ENCODE peak calls at places on chromosomes 5 and 9, in seven cellular contexts. V is RWPE1, T is dorsolateral prefrontal cortex, S is A549, P is neural progenitor cell, G is astrocyte, R is OCI-LY7. Q is an unnamed sample.

GRCh38 chr5:139689631-139690384 is 41.7 kb downstream of the CXXC5 start:
- DNase-seq in V (peak; percentile 67), T (no peak), S (peak; percentile 41), P (no peak), G (no peak), R (peak; percentile 69), Q (peak; percentile 69)

GRCh38 chr9:99466787-99467186 is 244.7 kb downstream of the SEC61B start:
- DNase-seq in V (no peak), T (no peak), S (no peak), P (no peak), G (no peak), R (no peak), Q (no peak)

GRCh38 chr5:176844706-176845391 is 34.5 kb downstream of the UNC5A start:
- DNase-seq in V (peak; percentile 85), T (no peak), S (no peak), P (no peak), G (no peak), R (no peak), Q (peak; percentile 66)

GRCh38 chr5:98433022-98433421 is 340.4 kb upstream of the RGMB start:
- DNase-seq in V (no peak), T (no peak), S (no peak), P (no peak), G (no peak), R (no peak), Q (no peak)

GRCh38 chr5:176416123-176416924 is at the start of gene CLTB:
- DNase-seq in V (peak; percentile 90), T (peak; percentile 89), S (peak; percentile 87), P (peak; percentile 97), G (peak; percentile 56), R (peak; percentile 93), Q (peak; percentile 93)

GRCh38 chr5:115391780-115392179 is 95.3 kb upstream of the CCDC112 start:
- DNase-seq in V (no peak), T (no peak), S (no peak), P (no peak), G (no peak), R (no peak), Q (no peak)

GRCh38 chr5:145827275-145827674 is 7.9 kb downstream of the PRELID2 start:
- DNase-seq in V (no peak), T (no peak), S (no peak), P (no peak), G (no peak), R (no peak), Q (no peak)

GRCh38 chr9:118785456-118785855 is 583.8 kb downstream of the BRINP1 start:
- DNase-seq in V (no peak), T (no peak), S (no peak), P (no peak), G (no peak), R (no peak), Q (no peak)

GRCh38 chr9:26210338-26210851 is 532.2 kb upstream of the TUSC1 start:
- DNase-seq in V (no peak), T (peak; percentile 52), S (no peak), P (peak; percentile 23), G (peak; percentile 14), R (no peak), Q (no peak)

GRCh38 chr5:61344187-61344944 is 12.3 kb downstream of the ZSWIM6 start:
- DNase-seq in V (no peak), T (no peak), S (no peak), P (no peak), G (no peak), R (no peak), Q (no peak)

GRCh38 chr5:156394642-156395393 is 67.9 kb downstream of the SGCD start:
- DNase-seq in V (no peak), T (no peak), S (no peak), P (peak; percentile 18), G (no peak), R (no peak), Q (no peak)

GRCh38 chr5:82413302-82414042 is 135.3 kb upstream of the RPS23 start:
- DNase-seq in V (peak; percentile 78), T (no peak), S (no peak), P (no peak), G (peak; percentile 96), R (no peak), Q (peak; percentile 62)

GRCh38 chr9:118829334-118829733 is 539.9 kb downstream of the BRINP1 start:
- DNase-seq in V (no peak), T (no peak), S (peak; percentile 3), P (peak; percentile 34), G (peak; percentile 8), R (no peak), Q (no peak)

GRCh38 chr9:123834218-123834906 is 95.6 kb downstream of the DENND1A start:
- DNase-seq in V (no peak), T (no peak), S (no peak), P (peak; percentile 53), G (peak; percentile 40), R (no peak), Q (no peak)

GRCh38 chr9:103245369-103245768 is 250.2 kb downstream of the CYLC2 start:
- DNase-seq in V (no peak), T (no peak), S (peak; percentile 1), P (no peak), G (no peak), R (no peak), Q (peak; percentile 11)

GRCh38 chr9:116285320-116285719 is 131.7 kb downstream of the PAPPA start:
- DNase-seq in V (no peak), T (no peak), S (no peak), P (peak; percentile 30), G (no peak), R (no peak), Q (no peak)

GRCh38 chr5:54362434-54362833 is 52.1 kb upstream of the ARL15 start:
- DNase-seq in V (no peak), T (no peak), S (no peak), P (no peak), G (peak; percentile 59), R (no peak), Q (no peak)

GRCh38 chr5:9545959-9546851 is at the start of gene SEMA5A:
- DNase-seq in V (peak; percentile 49), T (no peak), S (no peak), P (peak; percentile 90), G (peak; percentile 42), R (no peak), Q (peak; percentile 69)

GRCh38 chr9:18492612-18493011 is 18.7 kb downstream of the ADAMTSL1 start:
- DNase-seq in V (no peak), T (no peak), S (no peak), P (no peak), G (no peak), R (no peak), Q (peak; percentile 46)

GRCh38 chr5:147831465-147831864 is at the start of gene SPINK1:
- DNase-seq in V (no peak), T (no peak), S (no peak), P (no peak), G (no peak), R (no peak), Q (no peak)

GRCh38 chr5:116766470-116766947 is 191.9 kb upstream of the SEMA6A start:
- DNase-seq in V (peak; percentile 52), T (peak; percentile 35), S (peak; percentile 67), P (no peak), G (peak; percentile 95), R (no peak), Q (peak; percentile 32)

GRCh38 chr9:132486706-132487350 is 76.8 kb downstream of the CFAP77 start:
- DNase-seq in V (no peak), T (no peak), S (no peak), P (no peak), G (no peak), R (no peak), Q (no peak)

GRCh38 chr5:67303356-67303755 is 106.8 kb upstream of the CD180 start:
- DNase-seq in V (peak; percentile 27), T (no peak), S (no peak), P (no peak), G (no peak), R (no peak), Q (no peak)

GRCh38 chr9:128043467-128043868 is 23.7 kb downstream of the NAIF1 start:
- DNase-seq in V (no peak), T (no peak), S (no peak), P (peak; percentile 25), G (no peak), R (no peak), Q (no peak)

GRCh38 chr9:133534346-133535284 is at the start of gene ADAMTSL2:
- DNase-seq in V (peak; percentile 36), T (peak; percentile 54), S (no peak), P (peak; percentile 85), G (peak; percentile 36), R (no peak), Q (no peak)
- H3K27ac ChIP-seq in V (no peak within 1 kb of the TSS), T (peak within 1 kb of the TSS; percentile 2), S (no peak within 1 kb of the TSS), P (no peak within 1 kb of the TSS), G (no peak within 1 kb of the TSS), R (no peak within 1 kb of the TSS), Q (no peak within 1 kb of the TSS)

GRCh38 chr5:124741711-124742496 is 4.5 kb downstream of the ZNF608 start:
- DNase-seq in V (peak; percentile 89), T (no peak), S (no peak), P (peak; percentile 91), G (peak; percentile 99), R (peak; percentile 44), Q (peak; percentile 84)

GRCh38 chr5:124742983-124743533 is 3.4 kb downstream of the ZNF608 start:
- DNase-seq in V (peak; percentile 94), T (no peak), S (no peak), P (no peak), G (peak; percentile 94), R (peak; percentile 50), Q (peak; percentile 85)

GRCh38 chr5:124744170-124744911 is 2.1 kb downstream of the ZNF608 start:
- DNase-seq in V (no peak), T (peak; percentile 55), S (no peak), P (no peak), G (no peak), R (peak; percentile 62), Q (no peak)

GRCh38 chr5:124742521-124742920 is 3.9 kb downstream of the ZNF608 start:
- DNase-seq in V (no peak), T (no peak), S (no peak), P (no peak), G (no peak), R (no peak), Q (no peak)

GRCh38 chr5:124743534-124744169 is 2.8 kb downstream of the ZNF608 start:
- DNase-seq in V (no peak), T (no peak), S (no peak), P (peak; percentile 30), G (no peak), R (peak; percentile 75), Q (no peak)
- H3K27ac ChIP-seq in V (peak overlapping the region; percentile 91), T (peak overlapping the region; percentile 97), S (peak overlapping the region; percentile 43), P (peak overlapping the region; percentile 96), G (peak overlapping the region; percentile 96), R (peak overlapping the region; percentile 97), Q (peak overlapping the region; percentile 29)

DNA sequence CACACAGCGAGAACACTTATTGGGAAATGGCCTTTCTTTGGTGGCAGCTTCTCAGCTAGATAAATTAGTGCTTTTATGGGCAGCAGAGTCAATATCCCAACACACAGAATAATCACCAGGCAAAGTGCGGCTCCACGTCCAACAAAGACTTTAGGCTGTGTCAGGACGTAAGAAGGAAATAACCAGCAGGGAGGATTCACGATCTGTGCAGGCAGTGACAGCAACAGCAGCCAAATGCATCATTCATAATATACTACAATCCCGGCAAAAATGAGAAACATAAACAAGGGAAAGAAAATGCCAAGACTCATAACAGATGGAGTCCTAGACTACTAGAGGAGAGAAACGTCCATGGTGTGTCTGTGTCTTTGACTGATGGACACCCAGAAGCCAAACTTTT is 100.6 kb downstream of the LMNB1 start:
- DNase-seq in V (no peak), T (no peak), S (no peak), P (no peak), G (no peak), R (no peak), Q (no peak)
- H3K27ac ChIP-seq in V (no peak overlapping the region), T (no peak overlapping the region), S (no peak overlapping the region), P (no peak overlapping the region), G (no peak overlapping the region), R (no peak overlapping the region), Q (no peak overlapping the region)

GRCh38 chr5:79349047-79349446 is 113.1 kb downstream of the JMY start:
- DNase-seq in V (peak; percentile 38), T (no peak), S (no peak), P (no peak), G (no peak), R (no peak), Q (peak; percentile 84)

GRCh38 chr5:79346420-79346824 is 110.5 kb downstream of the JMY start:
- DNase-seq in V (peak; percentile 77), T (no peak), S (peak; percentile 66), P (no peak), G (peak; percentile 46), R (no peak), Q (peak; percentile 95)
- H3K27ac ChIP-seq in V (no peak overlapping the region), T (no peak overlapping the region), S (no peak overlapping the region), P (no peak overlapping the region), G (no peak overlapping the region), R (no peak overlapping the region), Q (peak overlapping the region; percentile 83)